ENCODE peak calls at places on chromosome 11, in five cellular contexts. One of them, this sample, is unnamed.
A peak's percentile ranks its signal among the peaks of the same experiment; 100 is the strongest.

GRCh38 chr11:2578006-2578933 is 121.5 kb downstream of the KCNQ1OT1 start:
- DNase-seq in WTC11: peak; percentile 7
- DNase-seq in non-pigmented ciliary epithelial cell: no peak
- DNase-seq in B cell: peak; percentile 30
- DNase-seq in naive thymus-derived CD4-positive, alpha-beta T cell: no peak
- DNase-seq in this sample: no peak

GRCh38 chr11:88175004-88175706 is at the start of gene RAB38:
- DNase-seq in WTC11: peak; percentile 77
- DNase-seq in naive thymus-derived CD4-positive, alpha-beta T cell: no peak
- DNase-seq in B cell: no peak
- DNase-seq in non-pigmented ciliary epithelial cell: no peak
- DNase-seq in this sample: no peak

GRCh38 chr11:131671764-131672163 is 301.3 kb downstream of the NTM start:
- DNase-seq in B cell: no peak
- DNase-seq in non-pigmented ciliary epithelial cell: no peak
- DNase-seq in WTC11: peak; percentile 75
- DNase-seq in naive thymus-derived CD4-positive, alpha-beta T cell: no peak
- DNase-seq in this sample: no peak

GRCh38 chr11:36478700-36479329 is 31.3 kb downstream of the TRAF6 start:
- DNase-seq in non-pigmented ciliary epithelial cell: no peak
- DNase-seq in B cell: no peak
- DNase-seq in WTC11: no peak
- DNase-seq in naive thymus-derived CD4-positive, alpha-beta T cell: no peak
- DNase-seq in this sample: no peak

GRCh38 chr11:12019337-12019736 is 10.9 kb upstream of the DKK3 start:
- DNase-seq in B cell: no peak
- DNase-seq in non-pigmented ciliary epithelial cell: no peak
- DNase-seq in naive thymus-derived CD4-positive, alpha-beta T cell: no peak
- DNase-seq in WTC11: no peak
- DNase-seq in this sample: no peak

GRCh38 chr11:104731890-104732289 is 166.4 kb downstream of the CASP12 start:
- DNase-seq in B cell: no peak
- DNase-seq in WTC11: no peak
- DNase-seq in non-pigmented ciliary epithelial cell: no peak
- DNase-seq in naive thymus-derived CD4-positive, alpha-beta T cell: no peak
- DNase-seq in this sample: no peak

GRCh38 chr11:100562102-100562501 is 125.0 kb upstream of the ARHGAP42 start:
- DNase-seq in non-pigmented ciliary epithelial cell: peak; percentile 72
- DNase-seq in B cell: no peak
- DNase-seq in naive thymus-derived CD4-positive, alpha-beta T cell: no peak
- DNase-seq in WTC11: no peak
- DNase-seq in this sample: no peak

GRCh38 chr11:5596611-5597201 is at the start of gene TRIM6:
- DNase-seq in WTC11: peak; percentile 66
- DNase-seq in non-pigmented ciliary epithelial cell: no peak
- DNase-seq in naive thymus-derived CD4-positive, alpha-beta T cell: no peak
- DNase-seq in B cell: no peak
- DNase-seq in this sample: no peak